ENCODE peak calls at places on chromosome 20, in four cellular contexts. One of them, this sample, is unnamed. For H3K4me1, the result is how much of the 10 kb centered on the place peaks cover.

GRCh38 chr20:48638546-48638945 is 189.3 kb downstream of the PREX1 start:
- DNase-seq in PC-3: peak
- DNase-seq in IMR-90: peak
- DNase-seq in testis: no peak
- DNase-seq in this sample: no peak

GRCh38 chr20:26209171-26209941 is 512.7 kb upstream of the ZNF337 start:
- DNase-seq in IMR-90: peak
- DNase-seq in testis: peak
- DNase-seq in PC-3: no peak
- DNase-seq in this sample: no peak

GRCh38 chr20:56788041-56788670 is 159.1 kb downstream of the TFAP2C start:
- DNase-seq in testis: no peak
- DNase-seq in IMR-90: peak
- DNase-seq in PC-3: peak
- DNase-seq in this sample: peak

GRCh38 chr20:34553366-34553867 is 5.1 kb upstream of the MAP1LC3A start:
- DNase-seq in PC-3: peak
- DNase-seq in IMR-90: no peak
- DNase-seq in testis: no peak
- DNase-seq in this sample: peak

GRCh38 chr20:3041818-3042504 is 1.5 kb upstream of the GNRH2 start:
- DNase-seq in testis: no peak
- DNase-seq in PC-3: no peak
- DNase-seq in IMR-90: peak
- DNase-seq in this sample: peak

GRCh38 chr20:8867346-8867745 is 201.5 kb upstream of the PLCB4 start:
- DNase-seq in IMR-90: no peak
- DNase-seq in PC-3: no peak
- DNase-seq in testis: no peak
- DNase-seq in this sample: no peak

GRCh38 chr20:9551808-9552550 is 37.6 kb downstream of the LAMP5 start:
- DNase-seq in IMR-90: no peak
- DNase-seq in PC-3: peak
- DNase-seq in testis: no peak
- DNase-seq in this sample: no peak

GRCh38 chr20:12306107-12306506 is 388.4 kb downstream of the BTBD3 start:
- DNase-seq in testis: no peak
- DNase-seq in IMR-90: no peak
- DNase-seq in PC-3: no peak
- DNase-seq in this sample: no peak

GRCh38 chr20:50335105-50335504 is 144.5 kb downstream of the CEBPB start:
- DNase-seq in PC-3: peak
- DNase-seq in IMR-90: peak
- DNase-seq in testis: no peak
- DNase-seq in this sample: no peak

GRCh38 chr20:46991850-46992639 is 97.4 kb downstream of the EYA2 start:
- DNase-seq in testis: no peak
- DNase-seq in IMR-90: no peak
- DNase-seq in PC-3: no peak
- DNase-seq in this sample: no peak

GRCh38 chr20:38674178-38675133 is 49.8 kb upstream of the SLC32A1 start:
- DNase-seq in IMR-90: peak
- DNase-seq in testis: peak
- DNase-seq in PC-3: no peak
- DNase-seq in this sample: peak

GRCh38 chr20:57717797-57718196 is 8.0 kb upstream of the PMEPA1 start:
- DNase-seq in testis: no peak
- DNase-seq in PC-3: peak
- DNase-seq in IMR-90: no peak
- DNase-seq in this sample: no peak

DNA sequence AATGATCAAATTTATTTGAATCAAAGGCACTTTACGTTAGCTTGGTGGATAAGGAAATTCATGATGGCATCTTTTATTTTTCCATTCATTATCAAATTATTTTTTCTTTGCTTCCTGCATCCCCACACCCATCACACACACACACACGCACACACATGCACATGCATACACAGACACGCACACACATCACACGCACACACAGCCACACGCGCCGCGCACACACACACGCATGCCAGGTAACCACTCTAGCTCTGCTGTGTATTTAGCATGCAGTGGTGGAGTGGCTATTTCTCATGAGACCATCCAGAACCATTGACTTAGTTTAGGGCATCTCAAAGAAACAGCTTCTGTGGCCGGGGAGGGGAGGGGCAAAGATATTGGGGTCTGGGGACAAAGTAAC is 47.0 kb downstream of the GNAS start:
- DNase-seq in testis: no peak
- DNase-seq in PC-3: no peak
- DNase-seq in IMR-90: no peak
- DNase-seq in this sample: no peak
- H3K4me1 ChIP-seq in testis: under half
- H3K4me1 ChIP-seq in PC-3: under half
- H3K4me1 ChIP-seq in IMR-90: under half
- H3K4me1 ChIP-seq in this sample: half or more

DNA sequence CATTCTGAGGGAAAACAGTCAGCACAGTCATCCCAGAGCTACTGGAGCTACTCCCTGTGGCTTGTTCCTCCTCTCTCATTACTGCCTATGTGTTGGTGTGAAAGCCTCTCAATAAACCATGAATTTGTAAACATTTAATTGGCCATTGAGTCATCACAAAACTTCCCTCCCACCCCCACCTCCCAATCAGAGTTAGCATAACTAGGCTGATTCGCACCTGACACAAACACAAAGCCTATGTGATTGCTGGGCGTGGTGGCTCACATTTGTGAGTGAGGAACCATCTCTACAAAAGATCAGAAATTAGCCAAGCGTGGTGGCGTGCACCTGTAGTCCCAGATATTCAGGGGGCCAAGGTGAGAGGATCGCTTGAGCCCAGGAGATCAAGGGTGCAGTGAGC is 17.1 kb upstream of the SNTA1 start:
- DNase-seq in IMR-90: no peak
- DNase-seq in PC-3: no peak
- DNase-seq in testis: no peak
- DNase-seq in this sample: no peak
- H3K4me3 ChIP-seq in IMR-90: no peak
- H3K4me3 ChIP-seq in PC-3: no peak
- H3K4me3 ChIP-seq in testis: no peak
- H3K4me3 ChIP-seq in this sample: no peak

GRCh38 chr20:62733250-62733842 is 24.7 kb downstream of the NTSR1 start:
- DNase-seq in testis: no peak
- DNase-seq in IMR-90: no peak
- DNase-seq in PC-3: no peak
- DNase-seq in this sample: no peak

GRCh38 chr20:62733891-62734290 is 25.3 kb downstream of the NTSR1 start:
- DNase-seq in PC-3: no peak
- DNase-seq in testis: no peak
- DNase-seq in IMR-90: no peak
- DNase-seq in this sample: no peak

GRCh38 chr20:62732356-62732755 is 23.7 kb downstream of the NTSR1 start:
- DNase-seq in PC-3: no peak
- DNase-seq in testis: no peak
- DNase-seq in IMR-90: no peak
- DNase-seq in this sample: no peak

GRCh38 chr20:62734336-62734735 is 25.7 kb downstream of the NTSR1 start:
- DNase-seq in IMR-90: no peak
- DNase-seq in testis: no peak
- DNase-seq in PC-3: no peak
- DNase-seq in this sample: no peak

DNA sequence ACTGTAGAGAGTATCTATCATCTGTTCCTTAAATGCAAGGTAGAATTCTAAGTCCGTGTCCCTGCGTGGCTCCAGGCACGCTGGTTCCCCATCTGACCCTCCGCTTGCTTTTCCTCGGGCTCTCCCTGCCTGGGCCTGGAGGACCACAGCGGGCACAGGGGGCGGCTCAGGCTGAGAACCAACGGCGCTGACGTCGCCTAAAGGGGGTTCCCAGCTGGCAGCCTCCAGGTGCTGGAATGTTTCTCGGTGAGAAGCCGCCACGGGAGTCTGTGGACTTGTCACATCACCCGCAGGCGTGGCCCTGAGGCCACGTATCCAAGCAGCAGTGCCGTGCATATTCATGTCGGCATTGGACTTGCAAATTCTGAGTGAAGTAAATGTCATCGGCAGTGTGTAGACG is 24.1 kb downstream of the NTSR1 start:
- DNase-seq in IMR-90: no peak
- DNase-seq in PC-3: no peak
- DNase-seq in testis: no peak
- DNase-seq in this sample: no peak
- H3K4me1 ChIP-seq in IMR-90: under half
- H3K4me1 ChIP-seq in PC-3: under half
- H3K4me1 ChIP-seq in testis: under half
- H3K4me1 ChIP-seq in this sample: under half

DNA sequence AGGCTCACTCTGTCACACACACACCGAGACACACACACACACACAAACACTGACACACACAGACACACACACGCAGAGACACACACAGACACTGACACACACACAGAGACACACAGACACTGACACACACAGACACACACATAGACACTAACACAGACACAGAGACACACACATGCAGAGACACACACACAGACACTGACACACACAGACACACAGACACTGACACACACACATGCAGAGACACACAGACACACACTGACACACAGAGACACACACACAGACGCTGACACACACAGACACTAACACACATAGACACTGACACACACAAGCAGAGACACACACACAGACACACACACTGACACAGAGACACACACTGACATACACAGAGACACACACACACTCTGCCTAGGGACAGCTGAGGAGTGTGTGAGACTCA is 14.3 kb upstream of the ABHD16B start:
- DNase-seq in PC-3: no peak
- DNase-seq in testis: no peak
- DNase-seq in IMR-90: no peak
- DNase-seq in this sample: no peak
- H3K4me3 ChIP-seq in PC-3: no peak
- H3K4me3 ChIP-seq in testis: no peak
- H3K4me3 ChIP-seq in IMR-90: no peak
- H3K4me3 ChIP-seq in this sample: no peak

DNA sequence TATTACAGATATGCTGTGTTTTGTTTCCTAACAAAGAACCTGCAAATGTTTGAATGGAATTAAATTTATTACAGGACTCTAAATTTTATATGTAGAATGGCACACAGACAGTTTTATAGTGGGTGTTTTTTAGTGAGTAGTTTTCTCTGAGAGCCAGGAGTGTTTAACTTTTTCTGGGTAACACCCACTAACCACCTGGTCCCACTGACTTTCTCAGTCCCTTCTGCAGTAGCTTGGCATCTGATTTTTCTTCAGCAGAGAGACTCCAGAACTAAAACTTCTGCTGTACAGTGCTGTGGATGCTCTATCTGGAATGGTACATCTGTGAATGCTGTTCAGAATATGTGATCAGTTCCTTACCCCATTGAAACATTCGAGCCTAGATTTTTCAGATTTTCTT is 6.3 kb downstream of the YWHAB start:
- DNase-seq in testis: no peak
- DNase-seq in PC-3: no peak
- DNase-seq in IMR-90: no peak
- DNase-seq in this sample: no peak
- H3K4me1 ChIP-seq in testis: under half
- H3K4me1 ChIP-seq in PC-3: under half
- H3K4me1 ChIP-seq in IMR-90: under half
- H3K4me1 ChIP-seq in this sample: half or more

GRCh38 chr20:20820780-20821495 is 108.5 kb upstream of the RALGAPA2 start:
- DNase-seq in IMR-90: no peak
- DNase-seq in PC-3: no peak
- DNase-seq in testis: no peak
- DNase-seq in this sample: no peak
- H3K4me3 ChIP-seq in IMR-90: no peak
- H3K4me3 ChIP-seq in PC-3: no peak
- H3K4me3 ChIP-seq in testis: no peak
- H3K4me3 ChIP-seq in this sample: no peak